ENCODE peak calls at places on chromosomes 5 and 9, in seven cellular contexts. One of them, this sample, is unnamed.

GRCh38 chr5:103259705-103260355 is 1.3 kb downstream of the MACIR start:
- DNase-seq in IMR-90: peak
- DNase-seq in A549: no peak
- DNase-seq in testis: peak
- DNase-seq in Peyer's patch: no peak
- DNase-seq in H54: peak
- DNase-seq in spleen: no peak
- DNase-seq in this sample: no peak

GRCh38 chr5:125002727-125003598 is 256.5 kb upstream of the ZNF608 start:
- DNase-seq in IMR-90: no peak
- DNase-seq in A549: no peak
- DNase-seq in testis: no peak
- DNase-seq in Peyer's patch: no peak
- DNase-seq in H54: no peak
- DNase-seq in spleen: no peak
- DNase-seq in this sample: no peak

GRCh38 chr5:111942661-111943401 is 185.8 kb upstream of the NREP start:
- DNase-seq in IMR-90: peak
- DNase-seq in A549: no peak
- DNase-seq in testis: no peak
- DNase-seq in Peyer's patch: no peak
- DNase-seq in H54: no peak
- DNase-seq in spleen: no peak
- DNase-seq in this sample: no peak

GRCh38 chr9:2340046-2340760 is 281.4 kb upstream of the VLDLR start:
- DNase-seq in IMR-90: peak
- DNase-seq in A549: no peak
- DNase-seq in testis: no peak
- DNase-seq in Peyer's patch: no peak
- DNase-seq in H54: no peak
- DNase-seq in spleen: no peak
- DNase-seq in this sample: no peak

GRCh38 chr5:115685966-115686691 is 60.3 kb upstream of the TMED7 start:
- DNase-seq in IMR-90: no peak
- DNase-seq in A549: no peak
- DNase-seq in testis: peak
- DNase-seq in Peyer's patch: no peak
- DNase-seq in H54: no peak
- DNase-seq in spleen: no peak
- DNase-seq in this sample: no peak

GRCh38 chr5:9268226-9268625 is 277.6 kb downstream of the SEMA5A start:
- DNase-seq in IMR-90: peak
- DNase-seq in A549: no peak
- DNase-seq in testis: no peak
- DNase-seq in Peyer's patch: no peak
- DNase-seq in H54: no peak
- DNase-seq in spleen: no peak
- DNase-seq in this sample: no peak

GRCh38 chr5:132010645-132011560 is 555 bp downstream of the ACSL6 start:
- DNase-seq in IMR-90: no peak
- DNase-seq in A549: no peak
- DNase-seq in testis: no peak
- DNase-seq in Peyer's patch: peak
- DNase-seq in H54: no peak
- DNase-seq in spleen: no peak
- DNase-seq in this sample: no peak

GRCh38 chr9:125428515-125429467 is 167.2 kb downstream of the GAPVD1 start:
- DNase-seq in IMR-90: no peak
- DNase-seq in A549: no peak
- DNase-seq in testis: no peak
- DNase-seq in Peyer's patch: no peak
- DNase-seq in H54: no peak
- DNase-seq in spleen: peak
- DNase-seq in this sample: no peak

GRCh38 chr9:77663754-77664153 is 15.6 kb upstream of the GNA14 start:
- DNase-seq in IMR-90: peak
- DNase-seq in A549: no peak
- DNase-seq in testis: no peak
- DNase-seq in Peyer's patch: no peak
- DNase-seq in H54: no peak
- DNase-seq in spleen: no peak
- DNase-seq in this sample: no peak

GRCh38 chr9:134338394-134339182 is 12.3 kb downstream of the RXRA start:
- DNase-seq in IMR-90: no peak
- DNase-seq in A549: no peak
- DNase-seq in testis: peak
- DNase-seq in Peyer's patch: no peak
- DNase-seq in H54: no peak
- DNase-seq in spleen: no peak
- DNase-seq in this sample: peak

GRCh38 chr5:36552626-36553393 is 53.6 kb upstream of the SLC1A3 start:
- DNase-seq in IMR-90: no peak
- DNase-seq in A549: peak
- DNase-seq in testis: no peak
- DNase-seq in Peyer's patch: no peak
- DNase-seq in H54: no peak
- DNase-seq in spleen: no peak
- DNase-seq in this sample: no peak

GRCh38 chr5:137503456-137503855 is 4.3 kb upstream of the SPOCK1 start:
- DNase-seq in IMR-90: no peak
- DNase-seq in A549: no peak
- DNase-seq in testis: no peak
- DNase-seq in Peyer's patch: no peak
- DNase-seq in H54: no peak
- DNase-seq in spleen: no peak
- DNase-seq in this sample: no peak

GRCh38 chr9:99024959-99025358 is 80.0 kb upstream of the TGFBR1 start:
- DNase-seq in IMR-90: peak
- DNase-seq in A549: no peak
- DNase-seq in testis: no peak
- DNase-seq in Peyer's patch: no peak
- DNase-seq in H54: no peak
- DNase-seq in spleen: no peak
- DNase-seq in this sample: no peak

DNA sequence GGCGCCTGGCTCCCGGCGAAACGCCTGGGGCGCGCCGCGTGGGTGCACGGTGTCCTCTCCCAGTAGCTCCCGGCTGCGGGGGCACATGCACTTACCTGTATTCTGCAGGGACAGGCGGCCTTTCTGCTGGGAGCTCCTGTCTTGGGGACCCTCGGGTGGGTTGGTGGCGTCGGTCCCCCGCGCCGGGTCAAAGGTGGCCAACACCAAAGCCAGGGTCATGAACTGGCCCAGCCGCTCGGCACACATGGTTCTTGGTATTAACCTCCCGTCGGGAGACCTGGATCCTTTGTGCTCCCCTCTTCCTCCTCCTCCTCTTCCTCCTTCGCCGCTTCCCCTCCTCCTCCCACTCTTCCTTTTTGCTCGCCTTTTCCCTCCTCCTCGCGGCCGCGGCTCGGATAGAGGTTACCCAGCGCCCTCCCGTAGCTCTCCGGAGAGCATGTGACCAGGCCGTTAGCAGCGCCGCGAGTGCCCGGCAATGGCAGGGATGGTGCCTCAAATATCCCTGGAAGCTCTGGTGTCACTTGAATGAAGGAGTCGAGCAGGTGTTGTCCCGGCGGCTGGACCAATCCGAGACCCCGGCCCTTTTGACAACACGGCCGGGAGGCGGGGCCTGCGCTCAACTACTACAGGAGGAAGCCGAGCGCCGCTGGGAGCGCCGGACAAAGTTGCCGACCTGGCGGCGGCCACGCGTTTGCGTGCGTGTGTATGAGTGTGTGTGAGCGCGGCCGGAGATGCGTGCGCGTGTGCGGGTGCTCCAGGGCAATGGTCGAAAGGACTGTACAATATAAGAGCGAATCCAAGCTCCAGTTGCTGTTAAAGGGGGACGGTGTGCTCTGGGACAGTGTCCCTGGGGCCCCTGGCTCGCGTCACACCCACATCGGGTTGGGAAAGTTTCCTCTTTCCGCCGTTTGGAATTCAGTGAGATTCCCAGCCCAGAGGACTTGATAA is at the start of gene STC2:
- DNase-seq in IMR-90: peak
- DNase-seq in A549: peak
- DNase-seq in testis: peak
- DNase-seq in Peyer's patch: no peak
- DNase-seq in H54: peak
- DNase-seq in spleen: peak
- DNase-seq in this sample: peak
- TF ChIP-seq POLR2A in IMR-90: peak
- TF ChIP-seq POLR2A in A549: peak
- TF ChIP-seq POLR2A in testis: no peak
- TF ChIP-seq POLR2A in Peyer's patch: no peak
- TF ChIP-seq POLR2A in H54: peak
- TF ChIP-seq POLR2A in spleen: peak
- TF ChIP-seq POLR2A in this sample: no peak

GRCh38 chr5:60505796-60506195 is 194.2 kb downstream of the DEPDC1B start:
- DNase-seq in IMR-90: no peak
- DNase-seq in A549: no peak
- DNase-seq in testis: no peak
- DNase-seq in Peyer's patch: no peak
- DNase-seq in H54: no peak
- DNase-seq in spleen: no peak
- DNase-seq in this sample: no peak

GRCh38 chr5:60510663-60511062 is 189.3 kb downstream of the DEPDC1B start:
- DNase-seq in IMR-90: no peak
- DNase-seq in A549: no peak
- DNase-seq in testis: no peak
- DNase-seq in Peyer's patch: no peak
- DNase-seq in H54: no peak
- DNase-seq in spleen: no peak
- DNase-seq in this sample: no peak

GRCh38 chr5:60510049-60510448 is 189.9 kb downstream of the DEPDC1B start:
- DNase-seq in IMR-90: no peak
- DNase-seq in A549: no peak
- DNase-seq in testis: no peak
- DNase-seq in Peyer's patch: no peak
- DNase-seq in H54: no peak
- DNase-seq in spleen: no peak
- DNase-seq in this sample: no peak

GRCh38 chr5:60507687-60508086 is 192.3 kb downstream of the DEPDC1B start:
- DNase-seq in IMR-90: peak
- DNase-seq in A549: no peak
- DNase-seq in testis: no peak
- DNase-seq in Peyer's patch: no peak
- DNase-seq in H54: no peak
- DNase-seq in spleen: no peak
- DNase-seq in this sample: no peak

DNA sequence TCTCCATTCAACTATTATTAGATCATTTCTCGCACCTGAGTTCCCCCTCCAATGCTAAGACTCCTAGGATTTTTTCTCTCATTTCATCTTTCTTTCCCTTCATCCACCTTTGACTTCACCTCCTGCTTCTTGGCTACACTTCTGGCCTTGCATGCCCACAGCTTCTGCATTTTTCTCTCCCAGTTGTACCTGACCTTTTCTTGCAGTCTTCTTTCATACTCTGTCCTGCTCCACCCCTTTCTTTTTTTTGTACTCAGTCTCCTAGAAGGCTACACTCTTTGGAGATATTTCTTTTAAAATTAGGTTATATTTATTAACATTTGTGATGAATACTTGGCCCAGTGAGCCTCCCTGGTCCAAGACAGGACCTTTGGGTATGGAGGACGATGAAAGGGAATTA is 190.4 kb downstream of the DEPDC1B start:
- DNase-seq in IMR-90: no peak
- DNase-seq in A549: no peak
- DNase-seq in testis: no peak
- DNase-seq in Peyer's patch: no peak
- DNase-seq in H54: no peak
- DNase-seq in spleen: no peak
- DNase-seq in this sample: no peak
- TF ChIP-seq POLR2A in IMR-90: no peak
- TF ChIP-seq POLR2A in A549: no peak
- TF ChIP-seq POLR2A in testis: no peak
- TF ChIP-seq POLR2A in Peyer's patch: no peak
- TF ChIP-seq POLR2A in H54: no peak
- TF ChIP-seq POLR2A in spleen: no peak
- TF ChIP-seq POLR2A in this sample: no peak

DNA sequence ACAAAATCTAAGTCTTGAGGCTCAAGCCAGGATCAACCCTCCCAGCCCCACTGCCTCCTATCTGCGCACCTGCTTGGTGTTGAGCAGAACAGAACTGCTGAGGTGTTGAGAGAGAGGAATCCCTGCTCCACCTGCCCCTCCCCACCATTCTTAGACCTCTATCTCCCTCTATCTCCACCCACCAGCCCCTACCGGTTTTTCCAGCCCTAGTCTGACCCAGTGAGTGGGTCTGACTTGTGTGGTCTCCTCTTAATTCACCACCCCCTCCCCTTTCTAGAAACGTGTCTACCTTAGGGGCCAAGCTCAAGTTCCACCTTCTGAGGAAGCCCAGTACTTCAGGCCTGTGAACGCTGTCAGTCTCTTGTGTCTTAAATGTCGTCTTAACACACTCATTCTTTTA is 93.7 kb downstream of the ARHGAP26 start:
- DNase-seq in IMR-90: no peak
- DNase-seq in A549: no peak
- DNase-seq in testis: no peak
- DNase-seq in Peyer's patch: no peak
- DNase-seq in H54: no peak
- DNase-seq in spleen: no peak
- DNase-seq in this sample: no peak
- TF ChIP-seq POLR2A in IMR-90: no peak
- TF ChIP-seq POLR2A in A549: no peak
- TF ChIP-seq POLR2A in testis: no peak
- TF ChIP-seq POLR2A in Peyer's patch: no peak
- TF ChIP-seq POLR2A in H54: no peak
- TF ChIP-seq POLR2A in spleen: no peak
- TF ChIP-seq POLR2A in this sample: no peak

GRCh38 chr9:126914458-126915280 is at the start of gene RALGPS1:
- DNase-seq in IMR-90: peak
- DNase-seq in A549: peak
- DNase-seq in testis: peak
- DNase-seq in Peyer's patch: peak
- DNase-seq in H54: peak
- DNase-seq in spleen: peak
- DNase-seq in this sample: peak
- TF ChIP-seq POLR2A in IMR-90: no peak
- TF ChIP-seq POLR2A in A549: peak
- TF ChIP-seq POLR2A in testis: no peak
- TF ChIP-seq POLR2A in Peyer's patch: no peak
- TF ChIP-seq POLR2A in H54: no peak
- TF ChIP-seq POLR2A in spleen: no peak
- TF ChIP-seq POLR2A in this sample: no peak